ENCODE peak calls at places on chromosomes 2 and 18, in eight cellular contexts. One of them, this sample, is unnamed.
A peak's percentile ranks its signal among the peaks of the same experiment; 100 is the strongest.

GRCh38 chr2:129233751-129234406 is 745.6 kb upstream of the RAB6C start:
- DNase-seq in ovary: no peak
- DNase-seq in testis: peak; percentile 59
- DNase-seq in breast epithelium: no peak
- DNase-seq in prostate gland: peak; percentile 45
- DNase-seq in HCT116: no peak
- DNase-seq in stomach: no peak
- DNase-seq in right lobe of liver: no peak
- DNase-seq in this sample: no peak

GRCh38 chr2:239001794-239002193 is 153.9 kb downstream of the TWIST2 start:
- DNase-seq in ovary: no peak
- DNase-seq in testis: no peak
- DNase-seq in prostate gland: no peak
- DNase-seq in HCT116: no peak
- DNase-seq in breast epithelium: no peak
- DNase-seq in stomach: no peak
- DNase-seq in right lobe of liver: no peak
- DNase-seq in this sample: no peak

GRCh38 chr2:216014986-216015385 is 1.6 kb upstream of the MREG start:
- DNase-seq in stomach: no peak
- DNase-seq in ovary: no peak
- DNase-seq in testis: no peak
- DNase-seq in prostate gland: no peak
- DNase-seq in breast epithelium: no peak
- DNase-seq in HCT116: no peak
- DNase-seq in right lobe of liver: no peak
- DNase-seq in this sample: no peak

GRCh38 chr2:130915595-130916437 is 79.1 kb downstream of the ARHGEF4 start:
- DNase-seq in ovary: no peak
- DNase-seq in HCT116: no peak
- DNase-seq in stomach: no peak
- DNase-seq in prostate gland: no peak
- DNase-seq in right lobe of liver: no peak
- DNase-seq in breast epithelium: no peak
- DNase-seq in testis: no peak
- DNase-seq in this sample: no peak

GRCh38 chr2:98121149-98121548 is 34.2 kb downstream of the VWA3B start:
- DNase-seq in testis: no peak
- DNase-seq in prostate gland: no peak
- DNase-seq in ovary: no peak
- DNase-seq in right lobe of liver: no peak
- DNase-seq in stomach: no peak
- DNase-seq in HCT116: no peak
- DNase-seq in breast epithelium: no peak
- DNase-seq in this sample: no peak

GRCh38 chr2:188079176-188079575 is 212.5 kb upstream of the GULP1 start:
- DNase-seq in ovary: no peak
- DNase-seq in breast epithelium: no peak
- DNase-seq in HCT116: no peak
- DNase-seq in right lobe of liver: no peak
- DNase-seq in testis: no peak
- DNase-seq in prostate gland: no peak
- DNase-seq in stomach: no peak
- DNase-seq in this sample: no peak

GRCh38 chr2:23069935-23070334 is 315.0 kb upstream of the KLHL29 start:
- DNase-seq in stomach: no peak
- DNase-seq in HCT116: no peak
- DNase-seq in ovary: no peak
- DNase-seq in testis: no peak
- DNase-seq in right lobe of liver: no peak
- DNase-seq in breast epithelium: no peak
- DNase-seq in prostate gland: no peak
- DNase-seq in this sample: no peak

GRCh38 chr2:197847666-197848401 is 43.4 kb downstream of the PLCL1 start:
- DNase-seq in breast epithelium: no peak
- DNase-seq in HCT116: no peak
- DNase-seq in ovary: no peak
- DNase-seq in right lobe of liver: no peak
- DNase-seq in testis: no peak
- DNase-seq in prostate gland: no peak
- DNase-seq in stomach: no peak
- DNase-seq in this sample: no peak

GRCh38 chr2:58762176-58762781 is 521.2 kb upstream of the FANCL start:
- DNase-seq in ovary: peak; percentile 53
- DNase-seq in right lobe of liver: no peak
- DNase-seq in breast epithelium: no peak
- DNase-seq in stomach: peak; percentile 26
- DNase-seq in testis: peak; percentile 54
- DNase-seq in prostate gland: peak; percentile 28
- DNase-seq in HCT116: peak; percentile 41
- DNase-seq in this sample: peak; percentile 57

GRCh38 chr2:84963692-84964405 is 7.1 kb upstream of the KCMF1 start:
- DNase-seq in prostate gland: no peak
- DNase-seq in ovary: no peak
- DNase-seq in right lobe of liver: no peak
- DNase-seq in stomach: no peak
- DNase-seq in breast epithelium: no peak
- DNase-seq in HCT116: no peak
- DNase-seq in testis: no peak
- DNase-seq in this sample: peak; percentile 47

GRCh38 chr2:21740529-21740928 is 616.8 kb downstream of the TDRD15 start:
- DNase-seq in stomach: no peak
- DNase-seq in prostate gland: no peak
- DNase-seq in ovary: no peak
- DNase-seq in breast epithelium: no peak
- DNase-seq in HCT116: no peak
- DNase-seq in right lobe of liver: no peak
- DNase-seq in testis: no peak
- DNase-seq in this sample: no peak

GRCh38 chr2:127061377-127062273 is 45.3 kb downstream of the BIN1 start:
- DNase-seq in HCT116: no peak
- DNase-seq in stomach: no peak
- DNase-seq in prostate gland: no peak
- DNase-seq in right lobe of liver: no peak
- DNase-seq in ovary: no peak
- DNase-seq in testis: no peak
- DNase-seq in breast epithelium: no peak
- DNase-seq in this sample: no peak

GRCh38 chr2:27723372-27724144 is 48.0 kb upstream of the MRPL33 start:
- DNase-seq in ovary: peak; percentile 75
- DNase-seq in right lobe of liver: peak; percentile 74
- DNase-seq in stomach: peak; percentile 79
- DNase-seq in testis: peak; percentile 89
- DNase-seq in breast epithelium: peak; percentile 72
- DNase-seq in prostate gland: peak; percentile 73
- DNase-seq in HCT116: peak; percentile 62
- DNase-seq in this sample: peak; percentile 83

GRCh38 chr2:162006326-162006725 is 67.7 kb downstream of the DPP4 start:
- DNase-seq in testis: no peak
- DNase-seq in HCT116: no peak
- DNase-seq in stomach: no peak
- DNase-seq in right lobe of liver: no peak
- DNase-seq in breast epithelium: no peak
- DNase-seq in prostate gland: no peak
- DNase-seq in ovary: no peak
- DNase-seq in this sample: no peak

GRCh38 chr18:74963820-74964446 is 245.0 kb downstream of the PTGR3 start:
- DNase-seq in right lobe of liver: no peak
- DNase-seq in HCT116: peak; percentile 33
- DNase-seq in testis: peak; percentile 63
- DNase-seq in ovary: no peak
- DNase-seq in stomach: peak; percentile 51
- DNase-seq in breast epithelium: no peak
- DNase-seq in prostate gland: no peak
- DNase-seq in this sample: peak; percentile 61

GRCh38 chr2:79086255-79086654 is 1.5 kb downstream of the REG1B start:
- DNase-seq in prostate gland: no peak
- DNase-seq in stomach: no peak
- DNase-seq in breast epithelium: no peak
- DNase-seq in HCT116: no peak
- DNase-seq in right lobe of liver: no peak
- DNase-seq in testis: no peak
- DNase-seq in ovary: no peak
- DNase-seq in this sample: no peak

GRCh38 chr2:200063155-200063554 is 107.8 kb downstream of the MAIP1 start:
- DNase-seq in right lobe of liver: no peak
- DNase-seq in breast epithelium: no peak
- DNase-seq in prostate gland: no peak
- DNase-seq in HCT116: no peak
- DNase-seq in stomach: no peak
- DNase-seq in testis: no peak
- DNase-seq in ovary: no peak
- DNase-seq in this sample: no peak

DNA sequence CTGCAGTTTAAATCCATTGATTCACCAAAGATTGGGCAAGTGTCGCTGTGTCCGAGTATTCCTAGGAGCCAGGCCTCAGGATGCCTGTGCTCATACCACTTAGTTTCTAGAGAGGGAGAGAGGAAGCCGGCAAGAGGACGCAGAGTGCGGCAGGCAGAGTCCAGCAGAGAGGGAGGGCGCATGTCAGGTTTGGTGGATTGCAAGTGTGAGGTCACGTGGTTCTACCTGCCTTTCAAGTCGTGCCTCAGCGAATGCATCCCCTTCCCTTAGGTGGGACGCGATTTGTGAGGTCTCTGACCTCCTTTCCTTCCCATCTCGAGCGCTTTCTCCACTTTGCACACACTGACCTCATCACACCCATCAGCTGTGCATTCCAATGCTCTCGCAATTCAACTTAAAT is 188.1 kb downstream of the TMEM18 start:
- DNase-seq in prostate gland: no peak
- DNase-seq in right lobe of liver: no peak
- DNase-seq in testis: no peak
- DNase-seq in stomach: no peak
- DNase-seq in ovary: no peak
- DNase-seq in HCT116: no peak
- DNase-seq in breast epithelium: no peak
- DNase-seq in this sample: no peak
- H3K27me3 ChIP-seq in prostate gland: peaks cover 2% of the 10 kb centered on the region
- H3K27me3 ChIP-seq in right lobe of liver: no peaks in the 10 kb centered on the region
- H3K27me3 ChIP-seq in testis: no peaks in the 10 kb centered on the region
- H3K27me3 ChIP-seq in stomach: peaks cover 9% of the 10 kb centered on the region
- H3K27me3 ChIP-seq in ovary: no peaks in the 10 kb centered on the region
- H3K27me3 ChIP-seq in HCT116: peaks cover 3% of the 10 kb centered on the region
- H3K27me3 ChIP-seq in breast epithelium: no peaks in the 10 kb centered on the region
- H3K27me3 ChIP-seq in this sample: no peaks in the 10 kb centered on the region

GRCh38 chr2:118224888-118225264 is 136.6 kb downstream of the INSIG2 start:
- DNase-seq in breast epithelium: no peak
- DNase-seq in prostate gland: no peak
- DNase-seq in testis: peak; percentile 16
- DNase-seq in stomach: no peak
- DNase-seq in right lobe of liver: no peak
- DNase-seq in ovary: no peak
- DNase-seq in HCT116: no peak
- DNase-seq in this sample: no peak

GRCh38 chr2:118222643-118223486 is 134.6 kb downstream of the INSIG2 start:
- DNase-seq in HCT116: no peak
- DNase-seq in breast epithelium: no peak
- DNase-seq in prostate gland: no peak
- DNase-seq in stomach: no peak
- DNase-seq in testis: no peak
- DNase-seq in ovary: no peak
- DNase-seq in right lobe of liver: no peak
- DNase-seq in this sample: no peak

GRCh38 chr2:118221952-118222594 is 133.8 kb downstream of the INSIG2 start:
- DNase-seq in right lobe of liver: no peak
- DNase-seq in HCT116: peak; percentile 53
- DNase-seq in prostate gland: peak; percentile 31
- DNase-seq in stomach: peak; percentile 34
- DNase-seq in ovary: no peak
- DNase-seq in testis: peak; percentile 61
- DNase-seq in breast epithelium: no peak
- DNase-seq in this sample: peak; percentile 58

GRCh38 chr2:118223487-118224136 is 135.3 kb downstream of the INSIG2 start:
- DNase-seq in testis: peak; percentile 21
- DNase-seq in right lobe of liver: no peak
- DNase-seq in prostate gland: no peak
- DNase-seq in breast epithelium: no peak
- DNase-seq in HCT116: no peak
- DNase-seq in stomach: no peak
- DNase-seq in ovary: no peak
- DNase-seq in this sample: no peak

GRCh38 chr2:118224144-118224887 is 136.0 kb downstream of the INSIG2 start:
- DNase-seq in HCT116: no peak
- DNase-seq in breast epithelium: no peak
- DNase-seq in stomach: no peak
- DNase-seq in prostate gland: no peak
- DNase-seq in right lobe of liver: peak; percentile 56
- DNase-seq in ovary: peak; percentile 33
- DNase-seq in testis: peak; percentile 31
- DNase-seq in this sample: no peak
- TF ChIP-seq POLR2A in HCT116: no peak
- TF ChIP-seq POLR2A in breast epithelium: no peak
- TF ChIP-seq POLR2A in stomach: no peak
- TF ChIP-seq POLR2A in prostate gland: no peak
- TF ChIP-seq POLR2A in right lobe of liver: no peak
- TF ChIP-seq POLR2A in ovary: no peak
- TF ChIP-seq POLR2A in testis: no peak
- TF ChIP-seq POLR2A in this sample: no peak

GRCh38 chr2:41854227-41854626 is 193.6 kb upstream of the PKDCC start:
- DNase-seq in testis: no peak
- DNase-seq in breast epithelium: no peak
- DNase-seq in ovary: no peak
- DNase-seq in stomach: no peak
- DNase-seq in HCT116: no peak
- DNase-seq in prostate gland: no peak
- DNase-seq in right lobe of liver: no peak
- DNase-seq in this sample: no peak
- H3K27me3 ChIP-seq in testis: no peaks in the 10 kb centered on the region
- H3K27me3 ChIP-seq in breast epithelium: no peaks in the 10 kb centered on the region
- H3K27me3 ChIP-seq in ovary: no peaks in the 10 kb centered on the region
- H3K27me3 ChIP-seq in stomach: no peaks in the 10 kb centered on the region
- H3K27me3 ChIP-seq in HCT116: peaks cover 10% of the 10 kb centered on the region
- H3K27me3 ChIP-seq in prostate gland: no peaks in the 10 kb centered on the region
- H3K27me3 ChIP-seq in right lobe of liver: no peaks in the 10 kb centered on the region
- H3K27me3 ChIP-seq in this sample: no peaks in the 10 kb centered on the region

DNA sequence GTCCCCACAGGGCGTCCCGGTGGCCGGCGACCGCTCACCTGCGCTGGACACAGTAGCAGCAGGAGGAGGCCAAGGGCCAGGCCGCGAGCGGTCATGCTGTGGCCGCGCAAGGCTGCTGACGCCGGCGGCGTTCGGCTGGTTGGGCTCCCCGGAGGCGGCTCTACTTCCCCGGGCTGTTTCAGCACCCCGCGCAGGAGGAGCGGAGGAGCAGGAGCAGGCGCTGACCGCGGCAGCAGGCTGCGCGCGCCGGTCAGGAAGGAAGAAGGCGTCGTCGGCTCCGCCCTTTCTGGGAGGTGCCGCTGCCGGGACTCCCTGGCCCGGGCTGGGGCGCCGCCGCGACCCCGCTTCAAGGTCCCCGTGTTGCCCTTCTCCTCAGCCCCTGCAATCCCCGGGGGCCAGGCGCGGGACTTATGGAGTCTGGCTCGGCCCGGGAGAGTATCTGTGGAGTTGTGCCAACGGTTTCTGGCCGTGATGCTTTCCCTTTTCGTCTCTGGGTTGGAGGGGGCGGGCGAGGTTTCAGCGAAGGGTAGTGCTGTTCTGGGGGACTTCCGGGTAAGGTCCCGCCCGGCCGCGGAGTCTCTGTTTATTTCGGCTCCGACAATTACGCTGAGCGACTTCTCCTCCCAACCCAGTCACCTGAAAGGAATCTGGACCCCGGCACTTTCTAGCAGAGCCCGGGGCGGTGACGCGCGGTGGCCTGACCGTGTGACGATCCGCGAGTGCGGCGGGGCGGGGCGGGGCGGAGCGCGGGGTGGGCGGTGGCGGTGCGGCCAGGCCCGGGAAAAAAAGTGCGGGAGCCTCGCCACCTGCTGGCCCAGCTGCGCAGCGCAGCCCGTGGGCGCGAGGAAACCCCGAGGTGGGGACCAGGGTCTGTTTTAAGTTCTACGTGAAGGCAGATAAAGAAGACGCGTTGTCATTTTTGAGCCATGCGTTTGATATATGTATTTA is at the start of gene NPC1:
- DNase-seq in prostate gland: peak; percentile 91
- DNase-seq in breast epithelium: peak; percentile 94
- DNase-seq in right lobe of liver: peak; percentile 97
- DNase-seq in ovary: peak; percentile 96
- DNase-seq in HCT116: peak; percentile 80
- DNase-seq in stomach: peak; percentile 96
- DNase-seq in testis: peak; percentile 93
- DNase-seq in this sample: peak; percentile 96
- TF ChIP-seq POLR2A in prostate gland: peak; percentile 85
- TF ChIP-seq POLR2A in breast epithelium: peak; percentile 91
- TF ChIP-seq POLR2A in right lobe of liver: peak; percentile 97
- TF ChIP-seq POLR2A in ovary: peak; percentile 86
- TF ChIP-seq POLR2A in HCT116: peak; percentile 52
- TF ChIP-seq POLR2A in stomach: no peak
- TF ChIP-seq POLR2A in testis: no peak
- TF ChIP-seq POLR2A in this sample: peak; percentile 91

This sample was measured in body of pancreas.